ENCODE peak calls at places on chromosomes 12 and 14, in five cellular contexts. X is esophagus squamous epithelium, V is heart right ventricle, O is IMR-90, R is cardiac muscle cell. T is an unnamed sample.

GRCh38 chr12:56759270-56759908 is 3.7 kb upstream of the HSD17B6 start:
- DNase-seq in R (no peak), O (no peak), X (no peak), V (no peak), T (no peak)

GRCh38 chr14:80926706-80927384 is 14.7 kb downstream of the CEP128 start:
- DNase-seq in O (peak; percentile 90), R (peak; percentile 27), X (no peak), V (peak; percentile 7), T (no peak)

GRCh38 chr14:30020271-30020670 is 92.6 kb upstream of the PRKD1 start:
- DNase-seq in V (no peak), R (no peak), X (no peak), O (no peak), T (no peak)

GRCh38 chr12:127174881-127175280 is 1092.1 kb upstream of the TMEM132C start:
- DNase-seq in X (no peak), V (no peak), O (no peak), R (no peak), T (no peak)

GRCh38 chr12:49301759-49302158 is 6.8 kb downstream of the PRPH start:
- DNase-seq in O (no peak), X (no peak), R (no peak), V (no peak), T (no peak)

GRCh38 chr12:12564911-12565310 is 2.2 kb upstream of the DUSP16 start:
- DNase-seq in V (no peak), X (no peak), R (no peak), O (no peak), T (no peak)

GRCh38 chr12:94873368-94874085 is 130.0 kb downstream of the NDUFA12 start:
- DNase-seq in R (no peak), X (no peak), O (no peak), V (no peak), T (no peak)

GRCh38 chr12:132587781-132588180 is 22.6 kb downstream of the LRCOL1 start:
- DNase-seq in O (no peak), V (no peak), R (no peak), X (no peak), T (no peak)

GRCh38 chr12:59780605-59781135 is 184.8 kb downstream of the SLC16A7 start:
- DNase-seq in X (no peak), V (no peak), O (peak; percentile 47), R (peak; percentile 79), T (no peak)

GRCh38 chr12:93664573-93665138 is 12.5 kb upstream of the CRADD start:
- DNase-seq in X (no peak), V (no peak), R (no peak), O (peak; percentile 25), T (no peak)

GRCh38 chr12:104215638-104216297 is at the start of gene TXNRD1:
- DNase-seq in V (peak; percentile 82), X (peak; percentile 8), R (peak; percentile 86), O (peak; percentile 76), T (peak; percentile 83)

GRCh38 chr12:117580718-117581062 is 219.3 kb upstream of the NOS1 start:
- DNase-seq in X (no peak), R (no peak), V (peak; percentile 11), O (no peak), T (peak; percentile 31)

GRCh38 chr12:5694759-5695409 is 250.2 kb downstream of the ANO2 start:
- DNase-seq in V (no peak), X (no peak), O (peak; percentile 29), R (no peak), T (no peak)

GRCh38 chr14:101882141-101882935 is 82.0 kb upstream of the DYNC1H1 start:
- DNase-seq in X (no peak), V (no peak), O (no peak), R (no peak), T (no peak)

GRCh38 chr14:77612011-77612620 is 4.3 kb downstream of the SPTLC2 start:
- DNase-seq in O (peak; percentile 71), R (peak; percentile 62), V (no peak), X (no peak), T (no peak)

GRCh38 chr14:74620497-74620921 is 8.5 kb upstream of the LTBP2 start:
- DNase-seq in X (no peak), V (no peak), O (peak; percentile 95), R (peak; percentile 79), T (no peak)
- H3K4me1 ChIP-seq in X (peaks cover 78% of the 10 kb centered on the region), V (peaks cover 65% of the 10 kb centered on the region), O (peaks cover 44% of the 10 kb centered on the region), R (peaks cover 8% of the 10 kb centered on the region), T (peaks cover 51% of the 10 kb centered on the region)

GRCh38 chr14:88036422-88036821 is 31.5 kb downstream of the GPR65 start:
- DNase-seq in R (no peak), O (no peak), V (no peak), X (no peak), T (no peak)
- H3K27ac ChIP-seq in R (no peak overlapping the region), O (no peak overlapping the region), V (no peak overlapping the region), X (no peak overlapping the region), T (no peak overlapping the region)

GRCh38 chr12:124273630-124274029 is 21.3 kb upstream of the RFLNA start:
- DNase-seq in O (peak; percentile 31), V (no peak), R (peak; percentile 45), X (no peak), T (no peak)
- TF ChIP-seq CTCF in O (no peak), V (peak; percentile 38), R (peak; percentile 25), X (no peak), T (no peak)

GRCh38 chr12:46214668-46215429 is 54.0 kb downstream of the SLC38A1 start:
- DNase-seq in R (no peak), O (peak; percentile 36), V (no peak), X (no peak), T (no peak)

GRCh38 chr12:46209914-46210834 is 58.7 kb downstream of the SLC38A1 start:
- DNase-seq in X (no peak), O (no peak), R (peak; percentile 58), V (peak; percentile 37), T (no peak)

GRCh38 chr12:46210835-46211439 is 57.9 kb downstream of the SLC38A1 start:
- DNase-seq in V (no peak), R (no peak), O (no peak), X (no peak), T (no peak)

GRCh38 chr12:46209165-46209564 is 59.7 kb downstream of the SLC38A1 start:
- DNase-seq in X (no peak), R (no peak), V (no peak), O (peak; percentile 51), T (no peak)

GRCh38 chr12:46212108-46212982 is 56.5 kb downstream of the SLC38A1 start:
- DNase-seq in V (no peak), O (no peak), X (no peak), R (no peak), T (no peak)
- H3K4me1 ChIP-seq in V (peaks cover 76% of the 10 kb centered on the region), O (peaks cover 8% of the 10 kb centered on the region), X (peaks cover 69% of the 10 kb centered on the region), R (peaks cover 38% of the 10 kb centered on the region), T (no peaks in the 10 kb centered on the region)

GRCh38 chr12:82805812-82806497 is 119.2 kb downstream of the TMTC2 start:
- DNase-seq in O (peak; percentile 1), V (no peak), R (peak; percentile 38), X (no peak), T (no peak)
- H3K27ac ChIP-seq in O (no peak overlapping the region), V (no peak overlapping the region), R (no peak overlapping the region), X (peak overlapping the region; percentile 72), T (no peak overlapping the region)

DNA sequence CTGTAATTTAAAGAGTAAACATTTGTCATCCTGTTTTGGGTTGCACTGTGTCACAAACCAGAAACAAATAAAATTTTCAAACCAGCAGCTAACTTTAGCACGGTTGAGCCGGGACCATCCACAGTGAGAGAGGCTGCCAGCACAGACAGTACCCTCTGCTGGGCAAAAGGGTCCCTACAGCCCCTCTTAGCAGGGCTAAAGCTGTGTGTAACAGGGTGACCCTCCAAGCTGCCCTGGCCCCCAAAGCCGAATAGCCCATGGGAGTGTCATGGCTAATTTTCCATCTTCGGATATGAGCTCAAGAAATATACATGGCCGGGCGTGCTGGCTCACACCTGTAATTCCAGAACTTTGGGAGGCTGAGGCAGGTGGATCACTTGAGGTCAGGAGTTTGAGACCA is 157.1 kb upstream of the GRIN2B start:
- DNase-seq in O (no peak), R (no peak), V (no peak), X (no peak), T (no peak)
- TF ChIP-seq CTCF in O (no peak), R (no peak), V (no peak), X (no peak), T (no peak)

DNA sequence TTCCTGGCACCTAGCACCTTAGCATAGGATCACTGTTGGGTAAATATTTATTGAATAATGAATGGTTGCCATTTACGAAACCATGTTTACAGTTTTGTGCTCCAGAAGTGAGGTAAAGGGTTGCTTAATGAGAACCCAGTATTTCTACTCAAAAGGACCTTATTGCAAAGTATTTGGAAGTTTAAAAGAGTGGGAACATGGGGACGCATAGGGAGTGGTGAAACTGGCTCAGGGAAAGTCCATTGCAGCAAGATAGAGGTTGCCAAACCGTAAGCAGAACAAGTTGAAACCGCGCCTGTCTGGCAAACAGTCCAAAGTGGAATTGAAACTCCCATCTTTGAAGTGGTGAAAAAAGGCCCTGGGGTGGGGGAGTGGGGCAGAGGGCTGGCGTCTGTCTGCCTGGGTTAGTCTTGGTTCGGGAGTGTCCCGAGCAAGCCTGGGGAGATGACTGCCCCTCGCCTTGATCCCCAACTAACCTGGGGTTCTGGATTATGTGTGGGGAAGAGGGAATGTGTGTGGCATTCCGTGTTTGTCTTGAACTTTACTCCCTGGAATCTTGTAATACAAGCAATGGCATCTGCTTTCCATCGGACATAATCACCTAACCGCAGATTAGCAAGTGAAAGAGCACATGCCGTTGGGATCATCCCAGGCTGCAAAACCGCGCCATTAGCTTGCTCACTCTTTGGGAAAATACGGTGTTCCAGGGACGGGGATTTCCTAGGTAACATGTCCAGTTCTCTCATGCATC is 7.2 kb downstream of the ALDH2 start:
- DNase-seq in V (peak; percentile 64), R (peak; percentile 95), O (peak; percentile 97), X (no peak), T (peak; percentile 88)
- H3K4me1 ChIP-seq in V (peaks cover 69% of the 10 kb centered on the region), R (peaks cover 29% of the 10 kb centered on the region), O (peaks cover 26% of the 10 kb centered on the region), X (peaks cover 98% of the 10 kb centered on the region), T (peaks cover 71% of the 10 kb centered on the region)